ENCODE peak calls at places on chromosome 10, in eight cellular contexts. One of them, this sample, is unnamed.

GRCh38 chr10:117053548-117053947 is 48.6 kb upstream of the SHTN1 start:
- DNase-seq in stimulated activated CD4-positive, alpha-beta T cell treated with anti-CD3 and anti-CD28 coated beads, Interleukin-15, amount 100 ng/mL, for 1 hour: no peak
- DNase-seq in ureter: no peak
- DNase-seq in occipital lobe: no peak
- DNase-seq in fibroblast of the aortic adventitia: no peak
- DNase-seq in HTR-8/SVneo: no peak
- DNase-seq in stimulated activated CD8-positive, alpha-beta memory T cell treated with anti-CD3 and anti-CD28 coated beads, Interleukin-2, amount 100 ng/mL, for 48 hours: no peak
- DNase-seq in iPS DF 19.7: no peak
- DNase-seq in this sample: no peak

GRCh38 chr10:99235469-99235871 is at the start of gene HPSE2:
- DNase-seq in stimulated activated CD4-positive, alpha-beta T cell treated with anti-CD3 and anti-CD28 coated beads, Interleukin-15, amount 100 ng/mL, for 1 hour: no peak
- DNase-seq in ureter: no peak
- DNase-seq in occipital lobe: no peak
- DNase-seq in fibroblast of the aortic adventitia: no peak
- DNase-seq in HTR-8/SVneo: no peak
- DNase-seq in stimulated activated CD8-positive, alpha-beta memory T cell treated with anti-CD3 and anti-CD28 coated beads, Interleukin-2, amount 100 ng/mL, for 48 hours: no peak
- DNase-seq in iPS DF 19.7: no peak
- DNase-seq in this sample: no peak

GRCh38 chr10:77909755-77910375 is 16.7 kb downstream of the DLG5 start:
- DNase-seq in stimulated activated CD4-positive, alpha-beta T cell treated with anti-CD3 and anti-CD28 coated beads, Interleukin-15, amount 100 ng/mL, for 1 hour: no peak
- DNase-seq in ureter: no peak
- DNase-seq in occipital lobe: no peak
- DNase-seq in fibroblast of the aortic adventitia: peak
- DNase-seq in HTR-8/SVneo: no peak
- DNase-seq in stimulated activated CD8-positive, alpha-beta memory T cell treated with anti-CD3 and anti-CD28 coated beads, Interleukin-2, amount 100 ng/mL, for 48 hours: no peak
- DNase-seq in iPS DF 19.7: no peak
- DNase-seq in this sample: peak

GRCh38 chr10:102714621-102715455 is at the start of gene SFXN2:
- DNase-seq in stimulated activated CD4-positive, alpha-beta T cell treated with anti-CD3 and anti-CD28 coated beads, Interleukin-15, amount 100 ng/mL, for 1 hour: peak
- DNase-seq in ureter: peak
- DNase-seq in occipital lobe: no peak
- DNase-seq in fibroblast of the aortic adventitia: no peak
- DNase-seq in HTR-8/SVneo: no peak
- DNase-seq in stimulated activated CD8-positive, alpha-beta memory T cell treated with anti-CD3 and anti-CD28 coated beads, Interleukin-2, amount 100 ng/mL, for 48 hours: peak
- DNase-seq in iPS DF 19.7: no peak
- DNase-seq in this sample: peak

GRCh38 chr10:28715246-28715645 is 37.9 kb downstream of the BAMBI start:
- DNase-seq in stimulated activated CD4-positive, alpha-beta T cell treated with anti-CD3 and anti-CD28 coated beads, Interleukin-15, amount 100 ng/mL, for 1 hour: no peak
- DNase-seq in ureter: no peak
- DNase-seq in occipital lobe: no peak
- DNase-seq in fibroblast of the aortic adventitia: no peak
- DNase-seq in HTR-8/SVneo: no peak
- DNase-seq in stimulated activated CD8-positive, alpha-beta memory T cell treated with anti-CD3 and anti-CD28 coated beads, Interleukin-2, amount 100 ng/mL, for 48 hours: no peak
- DNase-seq in iPS DF 19.7: no peak
- DNase-seq in this sample: no peak

GRCh38 chr10:1194161-1194560 is 138.0 kb downstream of the WDR37 start:
- DNase-seq in stimulated activated CD4-positive, alpha-beta T cell treated with anti-CD3 and anti-CD28 coated beads, Interleukin-15, amount 100 ng/mL, for 1 hour: no peak
- DNase-seq in ureter: no peak
- DNase-seq in occipital lobe: no peak
- DNase-seq in fibroblast of the aortic adventitia: no peak
- DNase-seq in HTR-8/SVneo: no peak
- DNase-seq in stimulated activated CD8-positive, alpha-beta memory T cell treated with anti-CD3 and anti-CD28 coated beads, Interleukin-2, amount 100 ng/mL, for 48 hours: no peak
- DNase-seq in iPS DF 19.7: no peak
- DNase-seq in this sample: no peak

GRCh38 chr10:88952647-88953111 is at the start of gene ACTA2:
- DNase-seq in stimulated activated CD4-positive, alpha-beta T cell treated with anti-CD3 and anti-CD28 coated beads, Interleukin-15, amount 100 ng/mL, for 1 hour: no peak
- DNase-seq in ureter: peak
- DNase-seq in occipital lobe: no peak
- DNase-seq in fibroblast of the aortic adventitia: peak
- DNase-seq in HTR-8/SVneo: no peak
- DNase-seq in stimulated activated CD8-positive, alpha-beta memory T cell treated with anti-CD3 and anti-CD28 coated beads, Interleukin-2, amount 100 ng/mL, for 48 hours: no peak
- DNase-seq in iPS DF 19.7: no peak
- DNase-seq in this sample: no peak

GRCh38 chr10:63523015-63523414 is 1.8 kb downstream of the REEP3 start:
- DNase-seq in stimulated activated CD4-positive, alpha-beta T cell treated with anti-CD3 and anti-CD28 coated beads, Interleukin-15, amount 100 ng/mL, for 1 hour: no peak
- DNase-seq in ureter: no peak
- DNase-seq in occipital lobe: no peak
- DNase-seq in fibroblast of the aortic adventitia: no peak
- DNase-seq in HTR-8/SVneo: no peak
- DNase-seq in stimulated activated CD8-positive, alpha-beta memory T cell treated with anti-CD3 and anti-CD28 coated beads, Interleukin-2, amount 100 ng/mL, for 48 hours: no peak
- DNase-seq in iPS DF 19.7: no peak
- DNase-seq in this sample: no peak

GRCh38 chr10:26044123-26044749 is 110.2 kb downstream of the MYO3A start:
- DNase-seq in stimulated activated CD4-positive, alpha-beta T cell treated with anti-CD3 and anti-CD28 coated beads, Interleukin-15, amount 100 ng/mL, for 1 hour: no peak
- DNase-seq in ureter: no peak
- DNase-seq in occipital lobe: no peak
- DNase-seq in fibroblast of the aortic adventitia: no peak
- DNase-seq in HTR-8/SVneo: no peak
- DNase-seq in stimulated activated CD8-positive, alpha-beta memory T cell treated with anti-CD3 and anti-CD28 coated beads, Interleukin-2, amount 100 ng/mL, for 48 hours: no peak
- DNase-seq in iPS DF 19.7: no peak
- DNase-seq in this sample: no peak

GRCh38 chr10:103739039-103739764 is 116.2 kb downstream of the SH3PXD2A start:
- DNase-seq in stimulated activated CD4-positive, alpha-beta T cell treated with anti-CD3 and anti-CD28 coated beads, Interleukin-15, amount 100 ng/mL, for 1 hour: no peak
- DNase-seq in ureter: peak
- DNase-seq in occipital lobe: no peak
- DNase-seq in fibroblast of the aortic adventitia: peak
- DNase-seq in HTR-8/SVneo: peak
- DNase-seq in stimulated activated CD8-positive, alpha-beta memory T cell treated with anti-CD3 and anti-CD28 coated beads, Interleukin-2, amount 100 ng/mL, for 48 hours: no peak
- DNase-seq in iPS DF 19.7: no peak
- DNase-seq in this sample: no peak

GRCh38 chr10:27448926-27449325 is 55.2 kb upstream of the RAB18 start:
- DNase-seq in stimulated activated CD4-positive, alpha-beta T cell treated with anti-CD3 and anti-CD28 coated beads, Interleukin-15, amount 100 ng/mL, for 1 hour: no peak
- DNase-seq in ureter: no peak
- DNase-seq in occipital lobe: no peak
- DNase-seq in fibroblast of the aortic adventitia: peak
- DNase-seq in HTR-8/SVneo: peak
- DNase-seq in stimulated activated CD8-positive, alpha-beta memory T cell treated with anti-CD3 and anti-CD28 coated beads, Interleukin-2, amount 100 ng/mL, for 48 hours: no peak
- DNase-seq in iPS DF 19.7: no peak
- DNase-seq in this sample: no peak

GRCh38 chr10:12628153-12628552 is 278.8 kb downstream of the CAMK1D start:
- DNase-seq in stimulated activated CD4-positive, alpha-beta T cell treated with anti-CD3 and anti-CD28 coated beads, Interleukin-15, amount 100 ng/mL, for 1 hour: no peak
- DNase-seq in ureter: no peak
- DNase-seq in occipital lobe: no peak
- DNase-seq in fibroblast of the aortic adventitia: no peak
- DNase-seq in HTR-8/SVneo: no peak
- DNase-seq in stimulated activated CD8-positive, alpha-beta memory T cell treated with anti-CD3 and anti-CD28 coated beads, Interleukin-2, amount 100 ng/mL, for 48 hours: no peak
- DNase-seq in iPS DF 19.7: no peak
- DNase-seq in this sample: no peak

GRCh38 chr10:72186213-72186612 is 29.6 kb upstream of the ANAPC16 start:
- DNase-seq in stimulated activated CD4-positive, alpha-beta T cell treated with anti-CD3 and anti-CD28 coated beads, Interleukin-15, amount 100 ng/mL, for 1 hour: no peak
- DNase-seq in ureter: no peak
- DNase-seq in occipital lobe: no peak
- DNase-seq in fibroblast of the aortic adventitia: peak
- DNase-seq in HTR-8/SVneo: no peak
- DNase-seq in stimulated activated CD8-positive, alpha-beta memory T cell treated with anti-CD3 and anti-CD28 coated beads, Interleukin-2, amount 100 ng/mL, for 48 hours: no peak
- DNase-seq in iPS DF 19.7: no peak
- DNase-seq in this sample: no peak

GRCh38 chr10:116417821-116418220 is 9.8 kb upstream of the PNLIPRP3 start:
- DNase-seq in stimulated activated CD4-positive, alpha-beta T cell treated with anti-CD3 and anti-CD28 coated beads, Interleukin-15, amount 100 ng/mL, for 1 hour: no peak
- DNase-seq in ureter: no peak
- DNase-seq in occipital lobe: no peak
- DNase-seq in fibroblast of the aortic adventitia: no peak
- DNase-seq in HTR-8/SVneo: no peak
- DNase-seq in stimulated activated CD8-positive, alpha-beta memory T cell treated with anti-CD3 and anti-CD28 coated beads, Interleukin-2, amount 100 ng/mL, for 48 hours: no peak
- DNase-seq in iPS DF 19.7: no peak
- DNase-seq in this sample: no peak

GRCh38 chr10:105797234-105797890 is 1156.3 kb downstream of the SORCS3 start:
- DNase-seq in stimulated activated CD4-positive, alpha-beta T cell treated with anti-CD3 and anti-CD28 coated beads, Interleukin-15, amount 100 ng/mL, for 1 hour: no peak
- DNase-seq in ureter: no peak
- DNase-seq in occipital lobe: no peak
- DNase-seq in fibroblast of the aortic adventitia: no peak
- DNase-seq in HTR-8/SVneo: no peak
- DNase-seq in stimulated activated CD8-positive, alpha-beta memory T cell treated with anti-CD3 and anti-CD28 coated beads, Interleukin-2, amount 100 ng/mL, for 48 hours: no peak
- DNase-seq in iPS DF 19.7: no peak
- DNase-seq in this sample: peak

GRCh38 chr10:110138197-110138812 is 69.1 kb upstream of the MXI1 start:
- DNase-seq in stimulated activated CD4-positive, alpha-beta T cell treated with anti-CD3 and anti-CD28 coated beads, Interleukin-15, amount 100 ng/mL, for 1 hour: no peak
- DNase-seq in ureter: no peak
- DNase-seq in occipital lobe: no peak
- DNase-seq in fibroblast of the aortic adventitia: peak
- DNase-seq in HTR-8/SVneo: peak
- DNase-seq in stimulated activated CD8-positive, alpha-beta memory T cell treated with anti-CD3 and anti-CD28 coated beads, Interleukin-2, amount 100 ng/mL, for 48 hours: no peak
- DNase-seq in iPS DF 19.7: no peak
- DNase-seq in this sample: no peak

GRCh38 chr10:125121003-125121402 is 39.4 kb downstream of the CTBP2 start:
- DNase-seq in stimulated activated CD4-positive, alpha-beta T cell treated with anti-CD3 and anti-CD28 coated beads, Interleukin-15, amount 100 ng/mL, for 1 hour: no peak
- DNase-seq in ureter: no peak
- DNase-seq in occipital lobe: no peak
- DNase-seq in fibroblast of the aortic adventitia: no peak
- DNase-seq in HTR-8/SVneo: no peak
- DNase-seq in stimulated activated CD8-positive, alpha-beta memory T cell treated with anti-CD3 and anti-CD28 coated beads, Interleukin-2, amount 100 ng/mL, for 48 hours: no peak
- DNase-seq in iPS DF 19.7: no peak
- DNase-seq in this sample: no peak

GRCh38 chr10:126252884-126253612 is 135.2 kb downstream of the ADAM12 start:
- DNase-seq in stimulated activated CD4-positive, alpha-beta T cell treated with anti-CD3 and anti-CD28 coated beads, Interleukin-15, amount 100 ng/mL, for 1 hour: no peak
- DNase-seq in ureter: no peak
- DNase-seq in occipital lobe: no peak
- DNase-seq in fibroblast of the aortic adventitia: peak
- DNase-seq in HTR-8/SVneo: peak
- DNase-seq in stimulated activated CD8-positive, alpha-beta memory T cell treated with anti-CD3 and anti-CD28 coated beads, Interleukin-2, amount 100 ng/mL, for 48 hours: no peak
- DNase-seq in iPS DF 19.7: no peak
- DNase-seq in this sample: no peak

GRCh38 chr10:87608756-87609155 is 50.9 kb upstream of the PAPSS2 start:
- DNase-seq in stimulated activated CD4-positive, alpha-beta T cell treated with anti-CD3 and anti-CD28 coated beads, Interleukin-15, amount 100 ng/mL, for 1 hour: no peak
- DNase-seq in ureter: no peak
- DNase-seq in occipital lobe: no peak
- DNase-seq in fibroblast of the aortic adventitia: no peak
- DNase-seq in HTR-8/SVneo: no peak
- DNase-seq in stimulated activated CD8-positive, alpha-beta memory T cell treated with anti-CD3 and anti-CD28 coated beads, Interleukin-2, amount 100 ng/mL, for 48 hours: no peak
- DNase-seq in iPS DF 19.7: no peak
- DNase-seq in this sample: no peak

GRCh38 chr10:132310701-132311337 is 3.1 kb upstream of the STK32C start:
- DNase-seq in stimulated activated CD4-positive, alpha-beta T cell treated with anti-CD3 and anti-CD28 coated beads, Interleukin-15, amount 100 ng/mL, for 1 hour: no peak
- DNase-seq in ureter: no peak
- DNase-seq in occipital lobe: no peak
- DNase-seq in fibroblast of the aortic adventitia: no peak
- DNase-seq in HTR-8/SVneo: no peak
- DNase-seq in stimulated activated CD8-positive, alpha-beta memory T cell treated with anti-CD3 and anti-CD28 coated beads, Interleukin-2, amount 100 ng/mL, for 48 hours: no peak
- DNase-seq in iPS DF 19.7: no peak
- DNase-seq in this sample: no peak

GRCh38 chr10:110326351-110327032 is 21.8 kb upstream of the SMNDC1 start:
- DNase-seq in stimulated activated CD4-positive, alpha-beta T cell treated with anti-CD3 and anti-CD28 coated beads, Interleukin-15, amount 100 ng/mL, for 1 hour: no peak
- DNase-seq in ureter: no peak
- DNase-seq in occipital lobe: no peak
- DNase-seq in fibroblast of the aortic adventitia: peak
- DNase-seq in HTR-8/SVneo: no peak
- DNase-seq in stimulated activated CD8-positive, alpha-beta memory T cell treated with anti-CD3 and anti-CD28 coated beads, Interleukin-2, amount 100 ng/mL, for 48 hours: no peak
- DNase-seq in iPS DF 19.7: no peak
- DNase-seq in this sample: no peak

GRCh38 chr10:103663802-103664201 is 170.3 kb downstream of the NEURL1 start:
- DNase-seq in stimulated activated CD4-positive, alpha-beta T cell treated with anti-CD3 and anti-CD28 coated beads, Interleukin-15, amount 100 ng/mL, for 1 hour: no peak
- DNase-seq in ureter: no peak
- DNase-seq in occipital lobe: peak
- DNase-seq in fibroblast of the aortic adventitia: no peak
- DNase-seq in HTR-8/SVneo: no peak
- DNase-seq in stimulated activated CD8-positive, alpha-beta memory T cell treated with anti-CD3 and anti-CD28 coated beads, Interleukin-2, amount 100 ng/mL, for 48 hours: no peak
- DNase-seq in iPS DF 19.7: no peak
- DNase-seq in this sample: peak

GRCh38 chr10:61097026-61097425 is 153.0 kb upstream of the RHOBTB1 start:
- DNase-seq in stimulated activated CD4-positive, alpha-beta T cell treated with anti-CD3 and anti-CD28 coated beads, Interleukin-15, amount 100 ng/mL, for 1 hour: no peak
- DNase-seq in ureter: no peak
- DNase-seq in occipital lobe: no peak
- DNase-seq in fibroblast of the aortic adventitia: peak
- DNase-seq in HTR-8/SVneo: no peak
- DNase-seq in stimulated activated CD8-positive, alpha-beta memory T cell treated with anti-CD3 and anti-CD28 coated beads, Interleukin-2, amount 100 ng/mL, for 48 hours: no peak
- DNase-seq in iPS DF 19.7: no peak
- DNase-seq in this sample: no peak

GRCh38 chr10:78260141-78260540 is 226.5 kb downstream of the RPS24 start:
- DNase-seq in stimulated activated CD4-positive, alpha-beta T cell treated with anti-CD3 and anti-CD28 coated beads, Interleukin-15, amount 100 ng/mL, for 1 hour: no peak
- DNase-seq in ureter: no peak
- DNase-seq in occipital lobe: no peak
- DNase-seq in fibroblast of the aortic adventitia: peak
- DNase-seq in HTR-8/SVneo: no peak
- DNase-seq in stimulated activated CD8-positive, alpha-beta memory T cell treated with anti-CD3 and anti-CD28 coated beads, Interleukin-2, amount 100 ng/mL, for 48 hours: no peak
- DNase-seq in iPS DF 19.7: no peak
- DNase-seq in this sample: no peak

GRCh38 chr10:16965740-16966447 is 148.7 kb upstream of the RSU1 start:
- DNase-seq in stimulated activated CD4-positive, alpha-beta T cell treated with anti-CD3 and anti-CD28 coated beads, Interleukin-15, amount 100 ng/mL, for 1 hour: no peak
- DNase-seq in ureter: no peak
- DNase-seq in occipital lobe: no peak
- DNase-seq in fibroblast of the aortic adventitia: peak
- DNase-seq in HTR-8/SVneo: peak
- DNase-seq in stimulated activated CD8-positive, alpha-beta memory T cell treated with anti-CD3 and anti-CD28 coated beads, Interleukin-2, amount 100 ng/mL, for 48 hours: no peak
- DNase-seq in iPS DF 19.7: no peak
- DNase-seq in this sample: no peak

GRCh38 chr10:26858707-26859034 is 2.1 kb downstream of the ABI1 start:
- DNase-seq in stimulated activated CD4-positive, alpha-beta T cell treated with anti-CD3 and anti-CD28 coated beads, Interleukin-15, amount 100 ng/mL, for 1 hour: no peak
- DNase-seq in ureter: no peak
- DNase-seq in occipital lobe: no peak
- DNase-seq in fibroblast of the aortic adventitia: peak
- DNase-seq in HTR-8/SVneo: no peak
- DNase-seq in stimulated activated CD8-positive, alpha-beta memory T cell treated with anti-CD3 and anti-CD28 coated beads, Interleukin-2, amount 100 ng/mL, for 48 hours: no peak
- DNase-seq in iPS DF 19.7: no peak
- DNase-seq in this sample: no peak

GRCh38 chr10:16509996-16510395 is 11.7 kb downstream of the C1QL3 start:
- DNase-seq in stimulated activated CD4-positive, alpha-beta T cell treated with anti-CD3 and anti-CD28 coated beads, Interleukin-15, amount 100 ng/mL, for 1 hour: no peak
- DNase-seq in ureter: no peak
- DNase-seq in occipital lobe: peak
- DNase-seq in fibroblast of the aortic adventitia: peak
- DNase-seq in HTR-8/SVneo: no peak
- DNase-seq in stimulated activated CD8-positive, alpha-beta memory T cell treated with anti-CD3 and anti-CD28 coated beads, Interleukin-2, amount 100 ng/mL, for 48 hours: no peak
- DNase-seq in iPS DF 19.7: no peak
- DNase-seq in this sample: no peak

GRCh38 chr10:45545150-45545549 is 127.4 kb downstream of the ZFAND4 start:
- DNase-seq in stimulated activated CD4-positive, alpha-beta T cell treated with anti-CD3 and anti-CD28 coated beads, Interleukin-15, amount 100 ng/mL, for 1 hour: no peak
- DNase-seq in ureter: no peak
- DNase-seq in occipital lobe: no peak
- DNase-seq in fibroblast of the aortic adventitia: no peak
- DNase-seq in HTR-8/SVneo: no peak
- DNase-seq in stimulated activated CD8-positive, alpha-beta memory T cell treated with anti-CD3 and anti-CD28 coated beads, Interleukin-2, amount 100 ng/mL, for 48 hours: no peak
- DNase-seq in iPS DF 19.7: no peak
- DNase-seq in this sample: no peak

GRCh38 chr10:52623761-52624160 is 148.8 kb downstream of the MBL2 start:
- DNase-seq in stimulated activated CD4-positive, alpha-beta T cell treated with anti-CD3 and anti-CD28 coated beads, Interleukin-15, amount 100 ng/mL, for 1 hour: no peak
- DNase-seq in ureter: no peak
- DNase-seq in occipital lobe: no peak
- DNase-seq in fibroblast of the aortic adventitia: peak
- DNase-seq in HTR-8/SVneo: no peak
- DNase-seq in stimulated activated CD8-positive, alpha-beta memory T cell treated with anti-CD3 and anti-CD28 coated beads, Interleukin-2, amount 100 ng/mL, for 48 hours: no peak
- DNase-seq in iPS DF 19.7: no peak
- DNase-seq in this sample: no peak

This sample was measured in right lobe of liver.